ENCODE peak calls at places on chromosomes 1 and 21, in four cellular contexts. W is neural progenitor cell, I is neuronal stem cell, L is fibroblast of lung. Z is an unnamed sample.

GRCh38 chr1:241266121-241266520 is 90.9 kb downstream of the RGS7 start:
- DNase-seq in I (no peak), W (no peak), L (no peak), Z (no peak)

GRCh38 chr1:10960954-10961833 is 51.3 kb upstream of the TARDBP start:
- DNase-seq in W (peak; percentile 90), I (peak; percentile 83), L (peak; percentile 46), Z (peak; percentile 87)

GRCh38 chr1:237124856-237125462 is 83.0 kb downstream of the RYR2 start:
- DNase-seq in W (peak; percentile 32), I (no peak), L (no peak), Z (no peak)

GRCh38 chr1:208149776-208150514 is 94.2 kb downstream of the PLXNA2 start:
- DNase-seq in L (no peak), I (no peak), W (peak; percentile 34), Z (peak; percentile 80)

GRCh38 chr1:61842863-61843514 is 100.7 kb downstream of the PATJ start:
- DNase-seq in I (no peak), L (no peak), W (peak; percentile 23), Z (no peak)

GRCh38 chr1:53693773-53694717 is 44.9 kb downstream of the GLIS1 start:
- DNase-seq in W (no peak), I (no peak), L (peak; percentile 29), Z (no peak)

GRCh38 chr1:6923955-6924890 is 139.0 kb downstream of the CAMTA1 start:
- DNase-seq in I (no peak), W (no peak), L (no peak), Z (no peak)

GRCh38 chr1:224287714-224288113 is 42.3 kb downstream of the NVL start:
- DNase-seq in I (peak; percentile 85), L (no peak), W (peak; percentile 93), Z (no peak)

GRCh38 chr1:31099283-31100063 is 34.0 kb upstream of the PUM1 start:
- DNase-seq in L (no peak), W (no peak), I (no peak), Z (peak; percentile 35)

GRCh38 chr1:152654110-152654509 is 9.1 kb upstream of the LCE2D start:
- DNase-seq in I (peak; percentile 17), W (peak; percentile 1), L (peak; percentile 10), Z (peak; percentile 72)

GRCh38 chr1:167043752-167044488 is 46.3 kb downstream of the GPA33 start:
- DNase-seq in W (no peak), L (peak; percentile 64), I (no peak), Z (peak; percentile 85)

GRCh38 chr1:53274541-53275185 is 36.3 kb upstream of the MAGOH start:
- DNase-seq in L (no peak), W (no peak), I (no peak), Z (no peak)

GRCh38 chr1:224106568-224107281 is 7.2 kb upstream of the FBXO28 start:
- DNase-seq in W (peak; percentile 64), L (peak; percentile 35), I (no peak), Z (peak; percentile 55)

GRCh38 chr21:30249936-30250335 is 32.8 kb downstream of the KRTAP24-1 start:
- DNase-seq in W (no peak), I (no peak), L (no peak), Z (no peak)
- H3K27ac ChIP-seq in W (no peak overlapping the region), I (no peak overlapping the region), L (no peak overlapping the region), Z (no peak overlapping the region)

DNA sequence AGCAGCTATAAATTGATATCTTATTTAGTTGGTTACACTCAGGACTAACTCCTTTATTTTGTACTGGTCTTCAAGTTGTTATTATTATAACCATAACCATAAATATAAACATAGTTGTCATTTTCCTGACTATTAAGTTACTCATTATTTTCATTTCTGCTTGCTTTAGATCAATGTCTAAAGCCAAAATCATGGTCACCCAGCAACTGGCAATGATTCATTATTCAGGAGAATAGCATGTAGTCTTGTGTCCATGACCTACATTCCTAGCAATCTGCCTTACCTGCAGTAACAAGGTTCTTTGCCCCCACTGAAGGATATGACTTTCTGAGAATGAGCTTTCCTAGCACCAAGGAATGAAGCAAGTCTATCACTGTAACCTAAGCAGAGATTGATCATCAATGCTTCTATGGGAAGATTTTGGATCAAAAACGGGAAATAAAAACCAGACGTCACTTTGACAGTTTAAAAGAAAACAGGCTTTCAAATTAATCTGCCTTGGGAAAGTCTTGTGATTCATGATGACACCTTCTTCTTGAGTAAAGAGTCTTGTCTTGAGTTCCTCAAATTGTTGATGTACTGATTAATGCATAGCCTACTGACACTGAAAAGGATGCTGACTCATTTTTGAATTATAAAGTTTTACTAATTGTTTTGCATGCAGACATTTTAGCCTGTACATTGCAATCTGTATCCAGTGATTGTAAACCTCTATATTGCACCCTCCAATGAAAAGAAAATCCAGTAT is 203.3 kb upstream of the IVNS1ABP start:
- DNase-seq in L (peak; percentile 38), I (no peak), W (no peak), Z (no peak)
- H3K4me3 ChIP-seq in L (no peak overlapping the region), I (no peak overlapping the region), W (no peak overlapping the region), Z (no peak overlapping the region)

DNA sequence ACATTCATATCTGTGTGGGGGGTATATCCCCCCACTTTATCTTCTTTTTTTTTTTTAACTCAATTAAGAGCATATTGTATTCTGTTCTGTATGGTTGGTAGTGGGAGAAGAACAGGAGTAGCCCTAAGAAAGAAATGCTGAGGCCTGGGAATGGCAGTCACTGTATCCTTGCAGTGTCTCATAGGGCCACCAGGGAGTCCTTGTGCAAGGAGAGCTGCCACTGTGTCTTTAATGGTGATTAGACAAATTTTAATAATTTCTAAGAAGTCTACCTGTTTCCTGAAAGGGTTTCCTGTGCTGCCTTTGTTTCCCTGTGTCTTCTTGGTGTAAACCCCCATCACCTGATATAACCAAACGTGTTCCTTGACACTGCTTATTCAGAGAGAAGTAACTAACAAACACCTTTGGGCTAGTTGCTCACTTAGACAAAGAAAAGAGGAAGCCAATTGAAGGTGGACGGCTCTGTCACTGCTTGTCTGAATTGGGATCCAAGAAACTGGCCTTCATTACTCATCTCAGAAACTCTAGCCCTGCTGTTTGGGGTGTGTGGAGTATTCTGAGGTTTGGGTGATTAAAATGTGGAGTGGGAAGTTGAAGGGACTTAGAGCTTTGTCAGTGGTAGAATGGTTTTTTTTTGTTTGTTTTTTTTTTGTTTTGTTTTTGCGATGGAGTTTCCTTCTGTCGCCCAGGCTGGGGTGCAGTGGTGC is 15.2 kb downstream of the GIPC2 start:
- DNase-seq in I (no peak), W (no peak), L (peak; percentile 38), Z (no peak)
- H3K9ac ChIP-seq in I (no peak overlapping the region), W (no peak overlapping the region), L (no peak overlapping the region), Z (no peak overlapping the region)

DNA sequence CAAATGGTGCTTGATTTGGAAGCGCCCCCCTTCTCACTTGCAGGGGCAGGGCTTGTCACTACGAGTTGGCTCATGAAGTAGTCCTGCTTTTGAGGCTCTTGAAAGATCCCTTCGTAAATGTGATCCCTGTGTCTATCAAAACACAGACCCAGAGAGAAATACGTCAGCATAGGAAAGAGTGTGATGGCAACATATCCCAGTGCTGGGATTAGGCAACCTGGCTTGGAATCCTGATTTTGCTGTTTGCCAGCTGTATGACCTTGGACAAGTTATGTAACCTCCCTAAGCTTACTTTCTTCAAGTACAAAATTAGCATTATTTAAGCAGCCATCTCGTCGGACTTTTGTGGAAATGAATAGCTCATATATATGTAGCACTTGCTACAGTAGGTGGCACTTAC is 228.4 kb downstream of the ATG4C start:
- DNase-seq in I (no peak), W (no peak), L (no peak), Z (no peak)
- H3K27ac ChIP-seq in I (no peak overlapping the region), W (no peak overlapping the region), L (no peak overlapping the region), Z (no peak overlapping the region)

GRCh38 chr1:91020967-91021685 is 709 bp downstream of the ZNF644 start:
- DNase-seq in W (peak; percentile 95), I (peak; percentile 81), L (peak; percentile 90), Z (peak; percentile 76)

GRCh38 chr1:91015358-91015780 is 6.5 kb downstream of the ZNF644 start:
- DNase-seq in I (no peak), L (no peak), W (no peak), Z (no peak)

GRCh38 chr1:91020486-91020885 is 1.3 kb downstream of the ZNF644 start:
- DNase-seq in L (no peak), W (no peak), I (no peak), Z (no peak)

GRCh38 chr1:91015794-91016550 is 5.9 kb downstream of the ZNF644 start:
- DNase-seq in L (peak; percentile 40), W (no peak), I (no peak), Z (no peak)

DNA sequence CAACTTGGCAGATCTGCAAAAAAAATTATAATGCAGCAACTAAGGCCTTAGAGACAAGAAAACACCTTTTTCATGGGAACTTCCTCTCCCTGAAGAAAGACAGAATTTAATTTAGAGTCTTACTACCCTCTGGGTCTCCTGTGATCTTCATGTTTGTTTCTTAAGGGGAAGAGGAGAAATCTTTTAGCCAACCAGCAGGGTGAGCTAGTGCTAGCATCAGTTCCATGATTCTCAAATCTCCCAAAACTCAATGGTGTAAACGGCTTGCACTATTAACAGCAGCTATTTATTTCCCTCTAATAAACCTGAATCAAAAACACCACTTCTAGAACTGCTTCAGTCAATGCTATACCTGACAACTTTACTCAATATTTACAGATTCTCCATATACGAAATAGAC is 3.8 kb downstream of the ZNF644 start:
- DNase-seq in I (no peak), W (no peak), L (no peak), Z (no peak)
- H3K4me3 ChIP-seq in I (no peak overlapping the region), W (no peak overlapping the region), L (no peak overlapping the region), Z (no peak overlapping the region)

GRCh38 chr1:113137563-113137962 is 64.6 kb downstream of the LRIG2 start:
- DNase-seq in I (no peak), W (no peak), L (no peak), Z (no peak)

GRCh38 chr1:113140588-113141446 is 67.8 kb downstream of the LRIG2 start:
- DNase-seq in L (peak; percentile 56), W (peak; percentile 86), I (peak; percentile 64), Z (peak; percentile 73)

GRCh38 chr1:113142791-113143190 is 69.8 kb downstream of the LRIG2 start:
- DNase-seq in L (peak; percentile 84), W (no peak), I (no peak), Z (no peak)

GRCh38 chr1:113138778-113139177 is 65.8 kb downstream of the LRIG2 start:
- DNase-seq in W (no peak), I (no peak), L (no peak), Z (no peak)

DNA sequence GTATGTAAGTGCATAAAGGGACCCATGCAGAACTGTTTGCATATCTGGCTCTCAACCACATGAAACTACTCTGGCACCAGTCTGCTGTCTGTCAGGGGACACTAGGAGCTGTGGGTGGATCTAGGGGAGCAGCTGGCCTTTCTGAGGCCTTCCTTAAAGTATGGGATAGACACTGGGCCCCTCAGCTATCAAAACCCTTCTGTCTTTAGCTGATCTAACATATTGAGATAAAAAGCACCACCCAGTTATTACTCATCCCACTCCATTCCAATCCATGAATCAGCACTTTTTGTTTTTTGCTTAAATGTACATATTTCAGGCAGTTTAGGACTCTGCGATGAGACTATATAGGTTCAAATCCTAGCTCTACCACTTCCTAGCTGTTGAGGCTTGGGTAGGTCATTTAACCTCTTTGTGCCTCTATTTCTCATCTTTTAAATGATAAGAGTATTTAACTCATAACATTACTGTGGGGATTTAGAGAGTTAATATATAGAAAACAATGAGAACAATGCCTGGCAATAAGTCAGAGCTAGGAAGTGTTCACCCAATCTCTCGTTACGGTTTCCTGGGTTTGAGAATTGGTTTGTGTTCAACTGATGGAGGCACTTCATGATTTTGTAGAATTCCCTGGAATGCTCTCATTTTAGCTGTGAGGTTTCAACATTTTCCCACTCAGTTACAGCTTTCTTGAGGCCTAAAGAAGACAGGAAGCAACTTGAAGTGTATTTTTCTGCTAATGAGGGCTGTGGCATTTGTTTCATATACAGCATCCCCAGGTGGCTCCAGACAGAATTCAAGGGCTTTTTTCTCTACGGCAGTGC is 68.9 kb downstream of the LRIG2 start:
- DNase-seq in W (no peak), L (peak; percentile 65), I (no peak), Z (no peak)
- H3K9ac ChIP-seq in W (no peak overlapping the region), L (no peak overlapping the region), I (no peak overlapping the region), Z (no peak overlapping the region)

Z was measured in colonic mucosa.